ENCODE peak calls at places on chromosome 6, in six cellular contexts. F, E, M, L, Y and S are unnamed samples.

GRCh38 chr6:75296811-75297779 is 12.5 kb upstream of the TMEM30A start:
- DNase-seq in F (peak), M (no peak), Y (no peak), L (no peak), E (no peak), S (peak)

GRCh38 chr6:17472653-17473183 is 79.3 kb downstream of the CAP2 start:
- DNase-seq in E (no peak), L (no peak), M (no peak), F (no peak), Y (no peak), S (no peak)

GRCh38 chr6:111444794-111445193 is 38.2 kb downstream of the REV3L start:
- DNase-seq in F (no peak), E (no peak), Y (no peak), L (no peak), M (no peak), S (no peak)

GRCh38 chr6:7051780-7052440 is 55.9 kb upstream of the RREB1 start:
- DNase-seq in M (peak), F (no peak), Y (peak), L (no peak), E (peak), S (peak)

GRCh38 chr6:139250296-139251274 is 41.2 kb downstream of the TXLNB start:
- DNase-seq in Y (peak), M (peak), E (peak), F (peak), L (peak), S (peak)

GRCh38 chr6:10733151-10733715 is 10.4 kb downstream of the TMEM14C start:
- DNase-seq in E (no peak), L (no peak), M (peak), Y (no peak), F (peak), S (no peak)

GRCh38 chr6:151389640-151390275 is 1.6 kb downstream of the ZBTB2 start:
- DNase-seq in E (peak), F (peak), M (no peak), Y (no peak), L (peak), S (no peak)

GRCh38 chr6:70667711-70668498 is at the start of gene SMAP1:
- DNase-seq in L (peak), Y (peak), M (peak), F (peak), E (peak), S (peak)

GRCh38 chr6:12011276-12012112 is 618 bp upstream of the HIVEP1 start:
- DNase-seq in E (peak), L (peak), Y (peak), M (peak), F (peak), S (peak)

GRCh38 chr6:41723178-41723935 is 12.1 kb downstream of the TFEB start:
- DNase-seq in M (peak), Y (no peak), L (no peak), E (peak), F (peak), S (peak)
- TF ChIP-seq CTCF in M (no peak), Y (no peak), L (no peak), E (no peak), F (no peak), S (no peak)

GRCh38 chr6:138215071-138215470 is 3.2 kb downstream of the PBOV1 start:
- DNase-seq in F (no peak), E (no peak), Y (no peak), L (no peak), M (no peak), S (no peak)

GRCh38 chr6:138205437-138206094 is 12.7 kb downstream of the PBOV1 start:
- DNase-seq in F (no peak), Y (no peak), M (no peak), E (no peak), L (no peak), S (no peak)

GRCh38 chr6:138211601-138212000 is 6.7 kb downstream of the PBOV1 start:
- DNase-seq in F (no peak), E (no peak), L (no peak), Y (no peak), M (no peak), S (no peak)

GRCh38 chr6:138206862-138207261 is 11.4 kb downstream of the PBOV1 start:
- DNase-seq in M (no peak), L (no peak), Y (no peak), F (no peak), E (no peak), S (no peak)

DNA sequence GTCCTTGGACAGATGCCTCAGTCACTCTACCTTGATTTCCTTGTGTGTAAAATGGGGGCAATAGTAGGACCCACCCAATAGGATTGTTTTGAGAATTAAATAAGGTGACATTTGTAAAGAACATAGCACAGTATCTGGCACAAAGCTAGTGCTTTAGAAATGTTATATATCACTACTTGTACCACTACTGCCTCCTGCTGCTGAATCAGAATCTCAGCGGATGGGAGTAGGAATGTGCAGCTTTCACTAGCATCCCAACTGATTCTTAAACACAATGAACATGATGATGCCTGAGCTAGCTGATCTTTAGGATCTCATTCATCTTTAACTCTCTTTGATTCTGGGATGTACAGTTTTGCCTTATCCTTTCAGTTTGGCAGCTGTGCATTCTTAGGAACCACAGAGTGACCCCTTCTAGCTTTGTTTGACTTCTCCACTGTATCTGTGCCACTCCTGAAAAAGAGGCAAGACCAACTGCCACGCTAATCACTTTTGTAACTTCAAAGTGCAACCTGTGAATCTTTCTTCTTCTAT is 7.2 kb downstream of the PBOV1 start:
- DNase-seq in F (no peak), M (no peak), Y (no peak), E (no peak), L (peak), S (no peak)
- TF ChIP-seq CTCF in F (no peak), M (no peak), Y (peak), E (no peak), L (peak), S (no peak)

DNA sequence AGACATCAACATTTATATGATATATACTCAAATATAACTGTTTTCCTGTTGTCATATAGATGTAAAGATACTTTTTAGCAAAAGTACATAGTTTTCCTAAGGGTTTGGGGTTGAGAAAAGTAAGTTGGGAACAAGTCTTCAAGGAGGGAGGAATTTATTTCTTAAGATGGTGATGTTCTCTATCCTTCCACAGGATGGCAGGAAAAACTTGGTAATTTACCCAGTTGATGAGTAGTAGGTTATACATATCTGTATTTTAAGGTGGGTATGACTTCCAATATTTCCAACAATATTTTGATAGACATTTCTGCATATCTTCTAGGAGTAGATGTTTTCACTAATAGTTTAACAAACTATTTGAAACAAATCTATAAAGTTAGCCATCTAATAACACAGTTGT is 254.4 kb downstream of the RIMS1 start:
- DNase-seq in M (no peak), F (no peak), Y (no peak), E (no peak), L (no peak), S (no peak)
- TF ChIP-seq CTCF in M (no peak), F (peak), Y (no peak), E (no peak), L (no peak), S (no peak)

DNA sequence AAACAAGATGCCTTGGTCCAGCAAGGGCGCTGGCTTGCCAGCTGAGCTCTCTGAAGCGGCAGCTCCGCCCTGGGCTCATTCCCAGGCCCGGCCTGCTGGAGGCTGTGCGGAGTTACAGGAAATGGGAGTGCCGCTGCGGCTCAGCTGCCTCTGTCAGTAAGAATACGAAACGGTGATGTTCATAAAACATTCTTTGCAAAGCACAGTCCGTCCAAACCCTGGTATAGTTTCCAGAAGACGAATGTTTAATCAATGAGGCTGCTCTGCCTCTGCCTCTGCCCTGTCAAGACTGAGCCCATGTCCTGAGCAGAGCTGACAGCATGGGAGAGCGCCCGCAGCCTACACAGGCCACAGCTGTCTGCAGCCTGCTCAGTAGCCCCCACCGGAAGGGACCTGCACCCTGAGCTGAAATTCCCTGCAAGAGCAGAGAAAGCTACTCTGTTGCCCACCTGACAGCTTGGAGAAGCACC is 153.3 kb upstream of the SNX9 start:
- DNase-seq in L (peak), E (peak), M (no peak), F (peak), Y (no peak), S (no peak)
- TF ChIP-seq CTCF in L (peak), E (peak), M (no peak), F (peak), Y (no peak), S (no peak)

DNA sequence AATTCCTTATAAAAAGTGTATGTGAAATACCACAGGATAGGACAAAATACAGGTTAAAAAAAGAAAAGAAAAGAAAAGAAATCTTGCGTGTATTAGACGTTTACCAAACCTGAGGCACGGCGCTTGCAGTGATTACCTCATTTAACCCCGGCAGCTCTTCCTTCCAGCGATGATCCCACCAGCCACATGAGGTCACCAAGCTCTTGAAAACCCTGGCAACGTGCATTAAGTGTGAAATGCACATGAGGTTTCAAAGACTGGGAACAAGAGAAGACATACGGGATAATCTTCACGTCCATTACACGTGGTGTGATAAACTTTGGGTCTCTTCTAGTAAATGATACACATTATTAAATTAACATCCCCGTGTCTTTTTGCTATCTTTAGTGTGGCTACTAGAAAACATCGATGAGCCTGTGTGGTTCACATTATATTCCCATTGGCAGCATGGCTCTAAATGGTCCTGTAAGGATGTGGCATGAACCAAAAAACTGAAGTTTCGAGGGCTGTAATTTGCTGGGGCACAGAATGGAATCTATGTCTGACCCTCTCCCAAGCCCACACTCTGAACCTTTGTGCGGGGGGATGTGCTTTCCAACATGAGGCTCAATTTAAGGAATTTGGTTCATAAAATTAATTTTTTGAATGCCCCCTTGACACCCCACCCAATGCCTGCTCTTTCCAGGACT is 59.2 kb upstream of the THBS2 start:
- DNase-seq in E (no peak), L (no peak), F (no peak), M (no peak), Y (no peak), S (no peak)
- TF ChIP-seq CTCF in E (no peak), L (no peak), F (no peak), M (no peak), Y (no peak), S (no peak)